ENCODE peak calls at places on chromosomes 2 and 18, in seven cellular contexts. T is non-pigmented ciliary epithelial cell, E is fibroblast of the conjunctiva, Z is GM23248, O is dermis blood vessel endothelial cell, W is NCI-H1092, G is Daoy. U is an unnamed sample.
A peak's percentile ranks its signal among the peaks of the same experiment; 100 is the strongest.

GRCh38 chr2:222295368-222296041 is 3.3 kb downstream of the PAX3 start:
- DNase-seq in G (no peak), W (no peak), Z (no peak), E (no peak), O (no peak), T (no peak), U (no peak)

GRCh38 chr2:218392891-218393462 is 6.7 kb upstream of the CTDSP1 start:
- DNase-seq in Z (no peak), O (no peak), T (no peak), E (no peak), G (no peak), W (no peak), U (no peak)

GRCh38 chr2:5544205-5544786 is 147.9 kb upstream of the SOX11 start:
- DNase-seq in E (no peak), T (no peak), G (no peak), Z (no peak), W (no peak), O (no peak), U (no peak)

GRCh38 chr2:191836853-191837769 is 9.8 kb downstream of the CAVIN2 start:
- DNase-seq in W (no peak), Z (no peak), G (no peak), E (no peak), T (no peak), O (peak; percentile 38), U (no peak)

GRCh38 chr2:158779621-158780020 is 15.5 kb upstream of the DAPL1 start:
- DNase-seq in T (no peak), Z (peak; percentile 58), G (no peak), O (peak; percentile 54), E (no peak), W (no peak), U (no peak)

GRCh38 chr2:178692845-178693244 is 114.4 kb downstream of the TTN start:
- DNase-seq in W (no peak), G (no peak), E (no peak), T (no peak), O (no peak), Z (no peak), U (no peak)

GRCh38 chr18:61569176-61569892 is 236.1 kb downstream of the CDH20 start:
- DNase-seq in W (no peak), E (peak; percentile 56), O (peak; percentile 48), Z (peak; percentile 76), G (peak; percentile 86), T (no peak), U (peak; percentile 76)

GRCh38 chr2:65075605-65076344 is 19.6 kb downstream of the CEP68 start:
- DNase-seq in G (no peak), T (no peak), Z (peak; percentile 19), E (no peak), W (no peak), O (peak; percentile 54), U (no peak)

GRCh38 chr18:42105382-42105781 is 150.3 kb downstream of the PIK3C3 start:
- DNase-seq in W (no peak), E (no peak), G (no peak), O (no peak), Z (no peak), T (no peak), U (no peak)

GRCh38 chr2:47512581-47513083 is 109.7 kb downstream of the MSH2 start:
- DNase-seq in O (peak; percentile 39), Z (no peak), G (peak; percentile 43), W (no peak), T (no peak), E (no peak), U (no peak)

GRCh38 chr2:8609357-8609804 is 72.5 kb upstream of the ID2 start:
- DNase-seq in T (no peak), G (no peak), O (no peak), E (no peak), W (no peak), Z (no peak), U (no peak)

GRCh38 chr2:109216332-109216731 is 87.3 kb downstream of the SH3RF3 start:
- DNase-seq in O (no peak), G (no peak), W (no peak), E (no peak), T (no peak), Z (no peak), U (no peak)

GRCh38 chr2:83650156-83650555 is 808.9 kb downstream of the SUCLG1 start:
- DNase-seq in G (no peak), W (no peak), Z (peak; percentile 22), E (no peak), O (no peak), T (no peak), U (no peak)

GRCh38 chr2:151111599-151112278 is 149.9 kb downstream of the RBM43 start:
- DNase-seq in W (no peak), Z (peak; percentile 86), G (peak; percentile 33), E (peak; percentile 39), T (peak; percentile 63), O (no peak), U (peak; percentile 49)

GRCh38 chr2:37443082-37443481 is 98.7 kb downstream of the QPCT start:
- DNase-seq in Z (no peak), W (no peak), E (no peak), G (no peak), T (no peak), O (no peak), U (no peak)

GRCh38 chr2:199471443-199472057 is 13.8 kb upstream of the SATB2 start:
- DNase-seq in O (peak; percentile 65), T (no peak), Z (peak; percentile 89), G (peak; percentile 78), E (no peak), W (peak; percentile 51), U (peak; percentile 86)

GRCh38 chr2:43276962-43277383 is 50.6 kb upstream of the ZFP36L2 start:
- DNase-seq in T (no peak), E (no peak), O (peak; percentile 32), W (no peak), Z (no peak), G (peak; percentile 46), U (peak; percentile 32)

GRCh38 chr2:144451443-144451842 is 68.5 kb downstream of the ZEB2 start:
- DNase-seq in Z (no peak), T (no peak), E (no peak), O (no peak), W (no peak), G (no peak), U (no peak)

GRCh38 chr18:70169747-70170146 is 35.7 kb downstream of the RTTN start:
- DNase-seq in T (no peak), W (no peak), O (no peak), Z (no peak), E (no peak), G (no peak), U (peak; percentile 68)

GRCh38 chr18:8301427-8302172 is 307.6 kb upstream of the RAB12 start:
- DNase-seq in E (no peak), O (no peak), T (no peak), Z (no peak), W (peak; percentile 65), G (no peak), U (no peak)

GRCh38 chr2:10400568-10400977 is 47.6 kb downstream of the ODC1 start:
- DNase-seq in E (no peak), Z (no peak), G (no peak), W (no peak), T (no peak), O (peak; percentile 34), U (no peak)

GRCh38 chr2:209663149-209663548 is 108.5 kb upstream of the UNC80 start:
- DNase-seq in Z (peak; percentile 71), G (peak; percentile 46), W (no peak), O (peak; percentile 63), E (no peak), T (no peak), U (peak; percentile 46)

GRCh38 chr2:30721241-30721640 is 86.0 kb downstream of the CAPN13 start:
- DNase-seq in G (no peak), W (no peak), O (no peak), Z (no peak), T (no peak), E (no peak), U (no peak)

GRCh38 chr2:55779459-55780421 is 86.1 kb upstream of the PNPT1 start:
- DNase-seq in W (no peak), E (no peak), O (peak; percentile 96), G (peak; percentile 92), Z (peak; percentile 80), T (peak; percentile 76), U (peak; percentile 96)

GRCh38 chr2:18949871-18950597 is 360.7 kb upstream of the NT5C1B start:
- DNase-seq in G (peak; percentile 25), T (no peak), W (no peak), Z (peak; percentile 83), E (peak; percentile 69), O (no peak), U (no peak)

GRCh38 chr2:140683658-140684057 is 1447.2 kb downstream of the LRP1B start:
- DNase-seq in Z (no peak), E (no peak), T (no peak), O (no peak), W (no peak), G (no peak), U (no peak)

GRCh38 chr2:36561223-36561944 is 36.6 kb downstream of the FEZ2 start:
- DNase-seq in G (peak; percentile 93), W (no peak), O (peak; percentile 97), T (peak; percentile 86), E (peak; percentile 53), Z (peak; percentile 97), U (peak; percentile 93)